ENCODE peak calls at places on chromosomes 7 and 10, in ten cellular contexts. E is AG04450, I is tibial nerve, X is fibroblast of pulmonary artery, W is PC-9, D is pancreas, O is Panc1, M is left lung, T is GM12865, L is colonic mucosa. Z is an unnamed sample.

GRCh38 chr10:132546567-132547420 is 9.2 kb downstream of the INPP5A start:
- DNase-seq in O (no peak), T (no peak), X (no peak), W (no peak), I (no peak), E (no peak), M (peak; percentile 39), D (peak; percentile 69), L (no peak), Z (no peak)

GRCh38 chr10:85284778-85285397 is 956.5 kb downstream of the CCSER2 start:
- DNase-seq in X (no peak), I (no peak), W (no peak), T (no peak), O (no peak), L (no peak), E (no peak), M (no peak), D (no peak), Z (no peak)

GRCh38 chr7:86846494-86847190 is 202.9 kb downstream of the GRM3 start:
- DNase-seq in T (no peak), I (no peak), M (peak; percentile 40), W (peak; percentile 83), X (no peak), E (no peak), D (peak; percentile 78), O (no peak), L (peak; percentile 73), Z (no peak)

GRCh38 chr10:108582387-108582786 is 1340.9 kb downstream of the XPNPEP1 start:
- DNase-seq in E (no peak), I (no peak), D (no peak), T (no peak), W (no peak), O (no peak), L (no peak), M (no peak), X (peak; percentile 46), Z (no peak)

GRCh38 chr7:90209776-90210175 is 1.8 kb upstream of the STEAP2 start:
- DNase-seq in M (no peak), X (peak; percentile 28), I (no peak), E (no peak), D (no peak), L (no peak), W (peak; percentile 37), T (no peak), O (no peak), Z (no peak)

GRCh38 chr7:70376561-70377031 is 755.3 kb upstream of the GALNT17 start:
- DNase-seq in T (no peak), L (no peak), X (no peak), I (no peak), D (no peak), O (no peak), E (no peak), M (no peak), W (no peak), Z (no peak)

GRCh38 chr10:79438699-79439085 is 6.7 kb downstream of the ZCCHC24 start:
- DNase-seq in M (no peak), D (no peak), L (no peak), E (no peak), T (no peak), O (no peak), I (no peak), W (no peak), X (no peak), Z (no peak)

GRCh38 chr10:133022784-133023115 is 65.0 kb upstream of the ADGRA1 start:
- DNase-seq in I (no peak), D (no peak), T (no peak), E (no peak), M (no peak), L (no peak), X (peak; percentile 3), W (no peak), O (no peak), Z (no peak)

GRCh38 chr7:80334185-80334584 is 177.7 kb downstream of the GNAT3 start:
- DNase-seq in I (no peak), L (peak; percentile 21), W (no peak), D (no peak), X (no peak), M (no peak), E (no peak), O (no peak), T (no peak), Z (no peak)

GRCh38 chr7:101169110-101169837 is 3.9 kb upstream of the VGF start:
- DNase-seq in D (no peak), O (no peak), M (no peak), L (no peak), W (no peak), X (no peak), E (no peak), I (no peak), T (no peak), Z (no peak)
- TF ChIP-seq CTCF in D (no peak), O (no peak), M (no peak), L (no peak), W (no peak), X (no peak), E (no peak), I (no peak), T (no peak), Z (no peak)

DNA sequence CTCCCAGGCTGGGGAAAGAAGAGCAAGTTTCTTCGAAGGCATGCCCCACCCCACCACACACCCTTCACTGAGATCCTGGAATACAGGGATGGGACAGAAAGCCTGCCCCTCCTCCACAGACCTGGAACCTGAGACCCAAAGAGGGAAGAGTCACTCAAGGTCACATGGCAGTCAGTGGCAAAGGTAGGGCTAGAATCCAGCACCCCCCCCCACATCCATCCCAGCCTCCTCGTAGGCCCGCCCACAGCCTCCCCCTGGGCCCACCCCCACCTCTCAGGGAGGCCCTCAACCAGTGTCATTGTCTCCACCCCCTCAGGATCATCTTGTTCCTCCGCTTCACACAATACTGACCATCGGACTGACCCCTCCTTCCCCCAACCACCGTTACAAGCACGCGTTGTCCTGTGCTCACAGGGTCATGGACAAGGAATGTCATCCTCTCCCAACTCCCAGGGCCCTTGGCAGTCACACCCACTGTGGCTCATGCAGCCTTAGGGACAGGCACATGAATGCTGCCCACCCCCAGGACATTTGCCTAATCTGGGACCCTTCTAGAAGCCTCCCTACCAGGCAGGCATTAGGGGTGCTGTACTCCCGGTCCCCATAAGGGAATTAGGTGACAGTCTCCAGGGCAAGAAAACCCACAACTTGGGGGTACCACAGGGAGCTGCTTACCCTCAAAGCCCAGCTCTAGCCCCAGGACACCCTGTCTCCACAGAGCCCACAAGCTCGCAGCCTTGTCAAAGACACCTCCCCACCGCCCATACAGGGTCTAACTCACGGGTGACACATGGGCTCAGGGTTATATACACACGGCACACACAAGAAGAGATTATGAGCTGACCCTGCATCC is 1.4 kb downstream of the KCNH2 start:
- DNase-seq in E (no peak), W (no peak), L (no peak), M (no peak), X (no peak), D (no peak), O (no peak), T (no peak), I (no peak), Z (no peak)
- H3K4me3 ChIP-seq in E (peak overlapping the region; percentile 20), W (no peak overlapping the region), L (no peak overlapping the region), M (no peak overlapping the region), X (no peak overlapping the region), D (no peak overlapping the region), O (peak overlapping the region; percentile 14), T (no peak overlapping the region), I (no peak overlapping the region), Z (no peak overlapping the region)

DNA sequence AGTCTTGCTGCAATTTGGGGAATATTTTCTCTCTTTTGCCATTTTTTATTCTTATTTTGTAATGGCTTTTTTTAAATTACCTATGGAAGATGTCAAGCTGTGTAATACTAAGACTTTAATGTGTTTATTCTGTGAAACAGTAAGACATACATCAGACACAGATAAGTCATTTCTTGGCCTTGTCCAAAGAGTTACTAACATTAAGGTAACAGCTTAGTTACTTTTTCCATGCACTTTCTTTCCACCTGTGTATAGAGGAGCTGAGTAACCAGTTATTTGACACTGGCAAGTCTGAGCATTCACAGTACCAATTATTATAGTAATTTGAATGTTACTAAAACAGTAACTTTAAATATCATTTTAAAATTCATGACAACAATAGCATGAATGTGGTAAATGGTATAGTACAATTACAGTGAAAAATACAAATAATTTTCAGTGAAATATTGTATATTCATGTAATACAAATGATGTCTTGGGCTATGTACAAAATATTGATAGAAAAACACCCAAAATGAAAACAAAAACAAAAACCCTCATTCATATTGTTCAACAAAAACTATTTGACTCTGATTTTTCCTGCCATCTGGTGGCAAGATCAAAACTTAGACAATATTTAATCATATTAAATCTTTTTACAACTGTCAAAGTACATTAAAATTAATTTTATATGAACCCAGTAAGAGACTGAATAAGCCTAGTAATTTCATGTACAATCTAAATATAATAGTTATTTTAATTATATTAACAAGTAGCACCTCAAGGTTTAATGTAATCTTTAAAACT is 259.8 kb upstream of the SEMA3A start:
- DNase-seq in I (no peak), W (no peak), E (no peak), L (no peak), T (no peak), X (peak; percentile 24), M (no peak), O (no peak), D (no peak), Z (no peak)
- TF ChIP-seq CTCF in I (no peak), W (no peak), E (peak; percentile 15), L (no peak), T (no peak), X (peak; percentile 17), M (no peak), O (no peak), D (no peak), Z (no peak)

GRCh38 chr7:105877736-105878135 is 1.3 kb upstream of the ATXN7L1 start:
- DNase-seq in I (no peak), T (no peak), O (no peak), E (no peak), L (no peak), W (no peak), X (peak; percentile 3), M (no peak), D (no peak), Z (no peak)

GRCh38 chr7:105876964-105877601 is 684 bp upstream of the ATXN7L1 start:
- DNase-seq in O (no peak), L (peak; percentile 80), M (peak; percentile 38), X (peak; percentile 58), D (peak; percentile 42), E (no peak), T (no peak), I (no peak), W (peak; percentile 47), Z (no peak)

GRCh38 chr7:105876091-105876963 is at the start of gene ATXN7L1:
- DNase-seq in O (peak; percentile 88), E (peak; percentile 94), D (peak; percentile 94), L (peak; percentile 97), I (peak; percentile 90), X (peak; percentile 98), W (peak; percentile 86), M (peak; percentile 95), T (peak; percentile 55), Z (peak; percentile 77)

GRCh38 chr7:105874055-105874454 is 2.3 kb downstream of the ATXN7L1 start:
- DNase-seq in O (no peak), L (no peak), E (no peak), D (no peak), I (no peak), W (no peak), T (no peak), X (no peak), M (no peak), Z (no peak)

DNA sequence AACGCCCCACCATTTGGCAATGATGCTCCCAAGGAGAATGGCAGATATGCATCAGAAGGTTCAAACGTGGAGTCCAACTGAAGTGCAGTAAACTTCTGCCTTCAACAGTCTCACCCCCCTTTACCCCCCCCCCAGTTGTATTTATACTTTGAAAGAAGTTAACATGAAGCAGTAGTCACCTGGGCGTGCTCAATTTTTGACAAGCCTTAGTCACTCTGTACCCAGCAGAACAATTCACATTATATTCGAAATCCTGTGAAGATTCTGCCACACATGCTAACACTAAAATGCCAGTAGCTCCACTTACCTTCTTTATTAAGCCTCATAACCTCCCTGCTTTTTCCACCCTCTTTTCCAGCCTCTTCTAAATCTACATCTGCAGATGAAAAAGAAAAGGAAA is 894 bp downstream of the ATXN7L1 start:
- DNase-seq in W (no peak), M (no peak), D (no peak), I (no peak), T (no peak), L (no peak), X (peak; percentile 6), O (no peak), E (no peak), Z (no peak)
- H3K4me3 ChIP-seq in W (peak overlapping the region; percentile 96), M (peak overlapping the region; percentile 66), D (peak overlapping the region; percentile 60), I (peak overlapping the region; percentile 69), T (no peak overlapping the region), L (peak overlapping the region; percentile 39), X (peak overlapping the region; percentile 79), O (peak overlapping the region; percentile 98), E (peak overlapping the region; percentile 82), Z (peak overlapping the region; percentile 76)